ENCODE peak calls at places on chromosome 21, in five cellular contexts. G, R, M, H and O are unnamed samples.

GRCh38 chr21:44838038-44838895 is 20.4 kb upstream of the SUMO3 start:
- DNase-seq in G (no peak), M (peak), R (no peak), H (no peak), O (no peak)

GRCh38 chr21:44748621-44749020 is 37.2 kb upstream of the TSPEAR start:
- DNase-seq in H (no peak), M (no peak), G (no peak), R (no peak), O (no peak)

GRCh38 chr21:37986751-37987399 is 70.6 kb upstream of the KCNJ6 start:
- DNase-seq in R (no peak), G (no peak), M (no peak), H (no peak), O (no peak)

GRCh38 chr21:33917421-33917820 is 1.8 kb upstream of the ATP5PO start:
- DNase-seq in R (no peak), G (no peak), H (no peak), M (no peak), O (no peak)

GRCh38 chr21:14545906-14546480 is at the start of gene SAMSN1:
- DNase-seq in G (no peak), R (peak), M (peak), H (no peak), O (no peak)

GRCh38 chr21:43361493-43362296 is 65.2 kb downstream of the SIK1 start:
- DNase-seq in M (no peak), H (no peak), R (no peak), G (no peak), O (no peak)

GRCh38 chr21:34222031-34222335 is 141.8 kb upstream of the KCNE2 start:
- DNase-seq in H (no peak), G (no peak), R (no peak), M (no peak), O (no peak)

GRCh38 chr21:37914211-37914900 is 1.9 kb downstream of the KCNJ6 start:
- DNase-seq in H (no peak), R (no peak), M (peak), G (no peak), O (no peak)

GRCh38 chr21:33089439-33089838 is 19.5 kb downstream of the OLIG1 start:
- DNase-seq in H (no peak), G (no peak), R (peak), M (no peak), O (no peak)

GRCh38 chr21:42264245-42265195 is 45.6 kb downstream of the ABCG1 start:
- DNase-seq in R (no peak), G (no peak), H (no peak), M (no peak), O (no peak)

GRCh38 chr21:42262826-42263225 is 43.9 kb downstream of the ABCG1 start:
- DNase-seq in G (peak), M (no peak), H (no peak), R (no peak), O (no peak)

GRCh38 chr21:42261832-42262200 is 42.9 kb downstream of the ABCG1 start:
- DNase-seq in R (no peak), M (no peak), H (no peak), G (no peak), O (no peak)

GRCh38 chr21:42263591-42264131 is 44.7 kb downstream of the ABCG1 start:
- DNase-seq in G (no peak), H (no peak), M (no peak), R (peak), O (no peak)

DNA sequence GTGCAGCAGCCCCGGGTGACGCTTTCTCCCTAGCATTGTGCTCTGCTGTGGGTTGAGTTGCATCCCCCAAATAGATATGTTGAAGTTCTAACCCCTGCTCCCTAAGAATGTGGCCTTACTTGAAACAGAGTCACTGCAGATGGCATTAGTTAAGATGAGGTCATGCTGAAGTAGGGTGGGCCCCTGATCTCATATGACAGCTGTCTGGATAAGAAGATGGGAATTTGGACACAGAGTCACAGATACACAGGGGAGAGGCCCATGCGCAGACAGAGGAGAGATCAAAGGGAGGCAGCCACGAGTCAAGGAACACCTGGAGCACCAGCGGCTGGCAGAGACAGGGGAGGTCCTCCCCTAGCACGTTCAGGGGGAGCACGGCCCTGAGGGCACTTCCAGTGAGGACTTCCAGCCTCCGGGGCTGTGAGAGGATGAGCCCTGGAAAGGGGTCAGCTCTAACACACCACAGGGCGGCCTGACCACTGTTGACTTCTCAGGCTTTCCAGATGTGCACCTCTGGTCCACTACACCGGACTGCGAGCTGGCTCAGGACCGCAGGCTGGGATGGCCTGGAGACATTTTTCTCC is 46.4 kb downstream of the ABCG1 start:
- DNase-seq in H (no peak), R (no peak), M (no peak), G (no peak), O (no peak)
- TF ChIP-seq REST in H (no peak), R (no peak), M (no peak), G (no peak), O (no peak)

DNA sequence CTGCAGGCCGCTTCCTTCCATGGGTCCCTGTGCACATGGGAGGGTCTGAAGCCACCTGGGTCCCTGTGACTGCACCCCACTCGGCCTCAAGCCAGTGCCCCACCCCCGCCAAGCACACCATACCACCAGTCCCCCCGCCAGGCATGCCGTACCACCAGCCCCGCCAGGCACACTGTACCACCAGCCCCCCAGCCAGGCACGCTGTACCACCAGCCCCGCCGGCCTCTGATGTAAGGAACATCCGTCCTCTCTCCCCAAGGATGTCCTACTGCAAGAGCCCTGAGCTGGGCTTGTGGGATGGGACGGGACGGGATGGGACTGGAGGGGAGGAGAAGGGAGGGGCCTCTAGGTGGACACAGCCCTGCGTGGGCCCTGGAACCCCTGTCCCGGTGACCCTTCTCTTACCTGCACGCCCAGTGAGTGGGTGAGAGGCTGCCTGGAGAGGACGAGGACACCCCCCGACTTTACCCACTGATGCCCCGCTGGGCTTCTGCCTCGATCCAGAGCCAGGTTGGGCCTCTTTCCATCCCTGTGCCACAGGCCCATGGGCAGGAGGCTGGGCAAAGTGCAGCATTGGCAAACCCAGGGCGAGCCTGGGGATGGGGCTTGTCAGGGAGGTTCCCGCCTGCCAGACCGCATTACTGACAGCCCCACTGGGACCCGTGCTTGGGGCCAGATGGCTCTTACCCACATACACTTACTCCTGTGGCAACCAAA is 40.8 kb upstream of the COL6A1 start:
- DNase-seq in R (no peak), H (no peak), M (no peak), G (no peak), O (no peak)
- TF ChIP-seq CTCF in R (no peak), H (no peak), M (no peak), G (no peak), O (no peak)

GRCh38 chr21:46110499-46111192 is 12.7 kb downstream of the COL6A2 start:
- DNase-seq in M (peak), G (no peak), H (no peak), R (no peak), O (no peak)
- TF ChIP-seq REST in M (no peak), G (no peak), H (no peak), R (no peak), O (no peak)

GRCh38 chr21:26881504-26882228 is 36.5 kb upstream of the ADAMTS1 start:
- DNase-seq in H (no peak), R (no peak), G (no peak), M (no peak), O (no peak)
- TF ChIP-seq CTCF in H (no peak), R (no peak), G (no peak), M (no peak), O (peak)

GRCh38 chr21:36261459-36261858 is 58.5 kb upstream of the MORC3 start:
- DNase-seq in H (no peak), G (no peak), R (no peak), M (no peak), O (no peak)

GRCh38 chr21:36257657-36258056 is 62.3 kb upstream of the MORC3 start:
- DNase-seq in G (no peak), H (no peak), R (no peak), M (no peak), O (no peak)

GRCh38 chr21:36263797-36264196 is 56.2 kb upstream of the MORC3 start:
- DNase-seq in H (no peak), R (peak), G (no peak), M (no peak), O (no peak)

GRCh38 chr21:36260802-36261201 is 59.2 kb upstream of the MORC3 start:
- DNase-seq in R (no peak), G (no peak), M (no peak), H (no peak), O (no peak)

GRCh38 chr21:36260030-36260787 is 59.8 kb upstream of the MORC3 start:
- DNase-seq in R (peak), H (peak), M (peak), G (peak), O (peak)
- TF ChIP-seq REST in R (no peak), H (no peak), M (no peak), G (no peak), O (no peak)

GRCh38 chr21:20971296-20971921 is 26.8 kb upstream of the NCAM2 start:
- DNase-seq in M (peak), G (no peak), R (peak), H (no peak), O (no peak)
- TF ChIP-seq CTCF in M (peak), G (no peak), R (no peak), H (peak), O (peak)

DNA sequence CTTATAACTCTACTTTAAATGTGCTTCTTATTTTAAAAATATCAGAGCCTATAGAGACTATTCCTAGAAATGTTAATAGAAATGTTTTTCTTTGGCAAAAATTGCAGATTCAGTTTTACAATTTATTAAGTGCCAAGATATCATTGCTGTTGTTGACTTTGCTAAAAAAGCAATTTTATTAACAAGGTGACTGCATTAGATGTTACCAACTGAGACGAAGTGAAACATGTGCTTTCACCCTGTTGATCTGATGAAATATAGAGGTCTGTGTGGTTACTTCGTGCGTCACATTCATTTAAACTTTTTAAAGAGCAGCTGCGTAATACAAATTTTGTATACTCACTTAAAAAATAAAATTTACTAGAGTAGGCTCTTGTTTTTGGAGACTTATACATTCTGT is 465.7 kb downstream of the USP25 start:
- DNase-seq in M (no peak), G (no peak), R (peak), H (no peak), O (no peak)
- TF ChIP-seq REST in M (no peak), G (no peak), R (no peak), H (no peak), O (no peak)

GRCh38 chr21:39712976-39713375 is 32.0 kb upstream of the IGSF5 start:
- DNase-seq in M (no peak), R (no peak), G (no peak), H (no peak), O (no peak)
- TF ChIP-seq CTCF in M (peak), R (no peak), G (no peak), H (peak), O (no peak)